ENCODE peak calls at places on chromosomes 1 and 21, in eight cellular contexts. One of them, this sample, is unnamed.

GRCh38 chr1:185819798-185820197 is 85.6 kb downstream of the HMCN1 start:
- DNase-seq in MV-4-11: no peak
- DNase-seq in IMR-90: no peak
- DNase-seq in right cardiac atrium: no peak
- DNase-seq in activated naive CD4-positive, alpha-beta T cell treated with Interleukin-2 at 50 U/mL for 16 hours: no peak
- DNase-seq in effector memory CD8-positive, alpha-beta T cell: no peak
- DNase-seq in effector CD8-positive, alpha-beta T cell: no peak
- DNase-seq in BJ: no peak
- DNase-seq in this sample: no peak

GRCh38 chr1:82697965-82698364 is 897.2 kb downstream of the ADGRL2 start:
- DNase-seq in MV-4-11: no peak
- DNase-seq in IMR-90: no peak
- DNase-seq in right cardiac atrium: no peak
- DNase-seq in activated naive CD4-positive, alpha-beta T cell treated with Interleukin-2 at 50 U/mL for 16 hours: no peak
- DNase-seq in effector memory CD8-positive, alpha-beta T cell: no peak
- DNase-seq in effector CD8-positive, alpha-beta T cell: no peak
- DNase-seq in BJ: no peak
- DNase-seq in this sample: no peak

GRCh38 chr1:116852910-116853309 is 56.8 kb upstream of the PTGFRN start:
- DNase-seq in MV-4-11: no peak
- DNase-seq in IMR-90: no peak
- DNase-seq in right cardiac atrium: no peak
- DNase-seq in activated naive CD4-positive, alpha-beta T cell treated with Interleukin-2 at 50 U/mL for 16 hours: no peak
- DNase-seq in effector memory CD8-positive, alpha-beta T cell: no peak
- DNase-seq in effector CD8-positive, alpha-beta T cell: no peak
- DNase-seq in BJ: no peak
- DNase-seq in this sample: peak; percentile 55

GRCh38 chr1:153366261-153366660 is 8.6 kb downstream of the S100A9 start:
- DNase-seq in MV-4-11: no peak
- DNase-seq in IMR-90: no peak
- DNase-seq in right cardiac atrium: no peak
- DNase-seq in activated naive CD4-positive, alpha-beta T cell treated with Interleukin-2 at 50 U/mL for 16 hours: no peak
- DNase-seq in effector memory CD8-positive, alpha-beta T cell: no peak
- DNase-seq in effector CD8-positive, alpha-beta T cell: no peak
- DNase-seq in BJ: no peak
- DNase-seq in this sample: no peak

GRCh38 chr1:26177182-26177684 is at the start of gene CNKSR1:
- DNase-seq in MV-4-11: no peak
- DNase-seq in IMR-90: no peak
- DNase-seq in right cardiac atrium: no peak
- DNase-seq in activated naive CD4-positive, alpha-beta T cell treated with Interleukin-2 at 50 U/mL for 16 hours: no peak
- DNase-seq in effector memory CD8-positive, alpha-beta T cell: no peak
- DNase-seq in effector CD8-positive, alpha-beta T cell: no peak
- DNase-seq in BJ: no peak
- DNase-seq in this sample: no peak

GRCh38 chr1:99756598-99756997 is 9.8 kb downstream of the FRRS1 start:
- DNase-seq in MV-4-11: peak; percentile 3
- DNase-seq in IMR-90: peak; percentile 64
- DNase-seq in right cardiac atrium: no peak
- DNase-seq in activated naive CD4-positive, alpha-beta T cell treated with Interleukin-2 at 50 U/mL for 16 hours: no peak
- DNase-seq in effector memory CD8-positive, alpha-beta T cell: no peak
- DNase-seq in effector CD8-positive, alpha-beta T cell: no peak
- DNase-seq in BJ: peak; percentile 56
- DNase-seq in this sample: no peak

GRCh38 chr1:154145986-154146385 is 8.9 kb downstream of the NUP210L start:
- DNase-seq in MV-4-11: no peak
- DNase-seq in IMR-90: no peak
- DNase-seq in right cardiac atrium: no peak
- DNase-seq in activated naive CD4-positive, alpha-beta T cell treated with Interleukin-2 at 50 U/mL for 16 hours: no peak
- DNase-seq in effector memory CD8-positive, alpha-beta T cell: no peak
- DNase-seq in effector CD8-positive, alpha-beta T cell: no peak
- DNase-seq in BJ: no peak
- DNase-seq in this sample: no peak

GRCh38 chr1:204924013-204924759 is 53.5 kb downstream of the NFASC start:
- DNase-seq in MV-4-11: no peak
- DNase-seq in IMR-90: no peak
- DNase-seq in right cardiac atrium: no peak
- DNase-seq in activated naive CD4-positive, alpha-beta T cell treated with Interleukin-2 at 50 U/mL for 16 hours: no peak
- DNase-seq in effector memory CD8-positive, alpha-beta T cell: no peak
- DNase-seq in effector CD8-positive, alpha-beta T cell: no peak
- DNase-seq in BJ: no peak
- DNase-seq in this sample: no peak

GRCh38 chr21:28937737-28938136 is 54.9 kb downstream of the LTN1 start:
- DNase-seq in MV-4-11: no peak
- DNase-seq in IMR-90: no peak
- DNase-seq in right cardiac atrium: no peak
- DNase-seq in activated naive CD4-positive, alpha-beta T cell treated with Interleukin-2 at 50 U/mL for 16 hours: no peak
- DNase-seq in effector memory CD8-positive, alpha-beta T cell: no peak
- DNase-seq in effector CD8-positive, alpha-beta T cell: no peak
- DNase-seq in BJ: no peak
- DNase-seq in this sample: no peak

GRCh38 chr1:77866296-77866695 is 22.1 kb upstream of the NEXN start:
- DNase-seq in MV-4-11: no peak
- DNase-seq in IMR-90: no peak
- DNase-seq in right cardiac atrium: no peak
- DNase-seq in activated naive CD4-positive, alpha-beta T cell treated with Interleukin-2 at 50 U/mL for 16 hours: no peak
- DNase-seq in effector memory CD8-positive, alpha-beta T cell: no peak
- DNase-seq in effector CD8-positive, alpha-beta T cell: no peak
- DNase-seq in BJ: no peak
- DNase-seq in this sample: no peak

GRCh38 chr21:37483776-37484175 is 117.2 kb downstream of the DYRK1A start:
- DNase-seq in MV-4-11: no peak
- DNase-seq in IMR-90: no peak
- DNase-seq in right cardiac atrium: no peak
- DNase-seq in activated naive CD4-positive, alpha-beta T cell treated with Interleukin-2 at 50 U/mL for 16 hours: no peak
- DNase-seq in effector memory CD8-positive, alpha-beta T cell: no peak
- DNase-seq in effector CD8-positive, alpha-beta T cell: no peak
- DNase-seq in BJ: no peak
- DNase-seq in this sample: no peak

GRCh38 chr1:110203021-110203661 is 7.0 kb upstream of the KCNC4 start:
- DNase-seq in MV-4-11: peak; percentile 69
- DNase-seq in IMR-90: peak; percentile 66
- DNase-seq in right cardiac atrium: peak; percentile 46
- DNase-seq in activated naive CD4-positive, alpha-beta T cell treated with Interleukin-2 at 50 U/mL for 16 hours: peak; percentile 64
- DNase-seq in effector memory CD8-positive, alpha-beta T cell: peak; percentile 82
- DNase-seq in effector CD8-positive, alpha-beta T cell: peak; percentile 49
- DNase-seq in BJ: no peak
- DNase-seq in this sample: peak; percentile 73

GRCh38 chr1:22602060-22602740 is 34.2 kb upstream of the C1QA start:
- DNase-seq in MV-4-11: no peak
- DNase-seq in IMR-90: no peak
- DNase-seq in right cardiac atrium: no peak
- DNase-seq in activated naive CD4-positive, alpha-beta T cell treated with Interleukin-2 at 50 U/mL for 16 hours: no peak
- DNase-seq in effector memory CD8-positive, alpha-beta T cell: no peak
- DNase-seq in effector CD8-positive, alpha-beta T cell: no peak
- DNase-seq in BJ: no peak
- DNase-seq in this sample: no peak

GRCh38 chr1:229883504-229884200 is 183.4 kb upstream of the GALNT2 start:
- DNase-seq in MV-4-11: no peak
- DNase-seq in IMR-90: no peak
- DNase-seq in right cardiac atrium: no peak
- DNase-seq in activated naive CD4-positive, alpha-beta T cell treated with Interleukin-2 at 50 U/mL for 16 hours: no peak
- DNase-seq in effector memory CD8-positive, alpha-beta T cell: no peak
- DNase-seq in effector CD8-positive, alpha-beta T cell: no peak
- DNase-seq in BJ: no peak
- DNase-seq in this sample: no peak

GRCh38 chr1:223811634-223812101 is 34.1 kb downstream of the TP53BP2 start:
- DNase-seq in MV-4-11: peak; percentile 46
- DNase-seq in IMR-90: peak; percentile 49
- DNase-seq in right cardiac atrium: no peak
- DNase-seq in activated naive CD4-positive, alpha-beta T cell treated with Interleukin-2 at 50 U/mL for 16 hours: no peak
- DNase-seq in effector memory CD8-positive, alpha-beta T cell: no peak
- DNase-seq in effector CD8-positive, alpha-beta T cell: no peak
- DNase-seq in BJ: no peak
- DNase-seq in this sample: peak; percentile 64

GRCh38 chr1:220810179-220810653 is 23.5 kb downstream of the MTARC1 start:
- DNase-seq in MV-4-11: peak; percentile 77
- DNase-seq in IMR-90: peak; percentile 78
- DNase-seq in right cardiac atrium: peak; percentile 89
- DNase-seq in activated naive CD4-positive, alpha-beta T cell treated with Interleukin-2 at 50 U/mL for 16 hours: peak; percentile 70
- DNase-seq in effector memory CD8-positive, alpha-beta T cell: peak; percentile 42
- DNase-seq in effector CD8-positive, alpha-beta T cell: peak; percentile 28
- DNase-seq in BJ: no peak
- DNase-seq in this sample: peak; percentile 86

GRCh38 chr1:199978408-199978940 is 49.0 kb upstream of the NR5A2 start:
- DNase-seq in MV-4-11: no peak
- DNase-seq in IMR-90: peak; percentile 2
- DNase-seq in right cardiac atrium: no peak
- DNase-seq in activated naive CD4-positive, alpha-beta T cell treated with Interleukin-2 at 50 U/mL for 16 hours: no peak
- DNase-seq in effector memory CD8-positive, alpha-beta T cell: no peak
- DNase-seq in effector CD8-positive, alpha-beta T cell: no peak
- DNase-seq in BJ: no peak
- DNase-seq in this sample: peak; percentile 1

GRCh38 chr1:7062346-7063061 is 277.2 kb downstream of the CAMTA1 start:
- DNase-seq in MV-4-11: no peak
- DNase-seq in IMR-90: no peak
- DNase-seq in right cardiac atrium: no peak
- DNase-seq in activated naive CD4-positive, alpha-beta T cell treated with Interleukin-2 at 50 U/mL for 16 hours: no peak
- DNase-seq in effector memory CD8-positive, alpha-beta T cell: no peak
- DNase-seq in effector CD8-positive, alpha-beta T cell: no peak
- DNase-seq in BJ: no peak
- DNase-seq in this sample: no peak

This sample was measured in mesenchymal stem cell.